ENCODE peak calls at places on chromosomes 4 and X, in four cellular contexts. E is CD4-positive, alpha-beta memory T cell; S is lower lobe of right lung; B is hepatocyte. C is an unnamed sample.
A peak's percentile ranks its signal among the peaks of the same experiment; 100 is the strongest.

GRCh38 chr4:187603093-187603395 is 392.5 kb upstream of the ZFP42 start:
- DNase-seq in E (no peak), S (no peak), B (no peak), C (no peak)

GRCh38 chrX:83845397-83845796 is 15.5 kb upstream of the CYLC1 start:
- DNase-seq in E (no peak), S (no peak), B (peak; percentile 37), C (no peak)

GRCh38 chr4:80221161-80221560 is 23.9 kb downstream of the PRDM8 start:
- DNase-seq in E (no peak), S (no peak), B (peak; percentile 15), C (no peak)

GRCh38 chr4:142563682-142564291 is 282.3 kb downstream of the INPP4B start:
- DNase-seq in E (no peak), S (no peak), B (peak; percentile 34), C (no peak)

GRCh38 chrX:40146471-40147398 is 49.0 kb upstream of the BCOR start:
- DNase-seq in E (peak; percentile 50), S (peak; percentile 65), B (peak; percentile 75), C (no peak)

GRCh38 chr4:122810669-122811068 is 16.0 kb upstream of the FGF2 start:
- DNase-seq in E (no peak), S (no peak), B (no peak), C (no peak)

GRCh38 chr4:56462157-56462556 is 5.3 kb upstream of the SRP72 start:
- DNase-seq in E (no peak), S (no peak), B (no peak), C (no peak)

GRCh38 chr4:22634541-22635181 is 58.1 kb upstream of the GBA3 start:
- DNase-seq in E (no peak), S (no peak), B (no peak), C (no peak)

GRCh38 chr4:129063640-129064039 is 29.7 kb downstream of the SCLT1 start:
- DNase-seq in E (no peak), S (no peak), B (no peak), C (no peak)

GRCh38 chrX:142977128-142977914 is 48.4 kb upstream of the SPANXN4 start:
- DNase-seq in E (no peak), S (no peak), B (no peak), C (no peak)

GRCh38 chrX:10677490-10677889 is 57.1 kb upstream of the MID1 start:
- DNase-seq in E (no peak), S (no peak), B (no peak), C (no peak)

GRCh38 chr4:186932631-186933150 is 209.0 kb upstream of the FAT1 start:
- DNase-seq in E (no peak), S (no peak), B (no peak), C (no peak)

GRCh38 chr4:186587416-186588018 is 32.1 kb upstream of the MTNR1A start:
- DNase-seq in E (no peak), S (peak; percentile 68), B (peak; percentile 81), C (no peak)

GRCh38 chr4:89303177-89303576 is 4.4 kb downstream of the GPRIN3 start:
- DNase-seq in E (peak; percentile 86), S (peak; percentile 51), B (no peak), C (no peak)

GRCh38 chr4:21697583-21697982 is 251.0 kb downstream of the KCNIP4 start:
- DNase-seq in E (no peak), S (peak; percentile 34), B (peak; percentile 63), C (peak; percentile 24)

GRCh38 chr4:48073567-48074103 is 57.1 kb downstream of the NIPAL1 start:
- DNase-seq in E (no peak), S (no peak), B (no peak), C (no peak)

GRCh38 chr4:100106982-100107381 is 83.3 kb downstream of the DDIT4L start:
- DNase-seq in E (peak; percentile 50), S (no peak), B (no peak), C (no peak)

GRCh38 chr4:4673070-4673469 is 131.2 kb upstream of the STX18 start:
- DNase-seq in E (no peak), S (no peak), B (peak; percentile 32), C (no peak)

GRCh38 chrX:11462648-11463047 is 169.4 kb downstream of the AMELX start:
- DNase-seq in E (no peak), S (no peak), B (no peak), C (no peak)

GRCh38 chr4:2042207-2042946 is 16.8 kb upstream of the NAT8L start:
- DNase-seq in E (peak; percentile 50), S (peak; percentile 50), B (peak; percentile 69), C (no peak)

GRCh38 chrX:9670136-9670905 is 95.3 kb downstream of the GPR143 start:
- DNase-seq in E (no peak), S (no peak), B (no peak), C (no peak)

GRCh38 chrX:55342533-55343501 is 78.1 kb upstream of the PAGE3 start:
- DNase-seq in E (peak; percentile 68), S (no peak), B (no peak), C (peak; percentile 14)

GRCh38 chr4:67483868-67484602 is 61.3 kb downstream of the CENPC start:
- DNase-seq in E (no peak), S (no peak), B (no peak), C (no peak)

GRCh38 chrX:129982300-129983246 is at the start of gene BCORL1:
- DNase-seq in E (peak; percentile 93), S (peak; percentile 92), B (peak; percentile 93), C (peak; percentile 54)
- H3K27ac ChIP-seq in E (no peak within 1 kb of the TSS), S (peak within 1 kb of the TSS; percentile 24), B (peak within 1 kb of the TSS; percentile 60), C (no peak within 1 kb of the TSS)

DNA sequence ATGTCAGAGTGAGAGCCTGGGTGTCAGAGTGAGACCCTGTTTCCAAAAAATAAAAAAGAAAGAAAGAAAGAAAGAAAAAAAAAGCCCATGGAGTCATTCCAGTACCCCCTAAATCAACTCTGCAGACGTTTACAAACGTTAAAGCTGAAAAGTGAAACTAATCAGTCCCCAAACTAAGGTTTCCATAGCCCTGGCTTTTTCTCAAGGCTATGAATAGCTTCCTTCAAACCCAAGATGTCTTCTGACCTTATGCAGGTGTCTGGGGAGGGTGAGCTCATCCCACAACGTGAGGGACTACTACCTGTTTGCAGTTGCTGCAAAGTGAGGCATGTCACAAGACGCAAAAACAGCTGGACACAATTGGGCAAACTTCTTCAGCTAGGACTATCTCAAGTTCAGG is 144.0 kb downstream of the SH3KBP1 start:
- DNase-seq in E (peak; percentile 51), S (no peak), B (no peak), C (no peak)
- H3K27ac ChIP-seq in E (peak overlapping the region; percentile 60), S (no peak overlapping the region), B (no peak overlapping the region), C (no peak overlapping the region)

DNA sequence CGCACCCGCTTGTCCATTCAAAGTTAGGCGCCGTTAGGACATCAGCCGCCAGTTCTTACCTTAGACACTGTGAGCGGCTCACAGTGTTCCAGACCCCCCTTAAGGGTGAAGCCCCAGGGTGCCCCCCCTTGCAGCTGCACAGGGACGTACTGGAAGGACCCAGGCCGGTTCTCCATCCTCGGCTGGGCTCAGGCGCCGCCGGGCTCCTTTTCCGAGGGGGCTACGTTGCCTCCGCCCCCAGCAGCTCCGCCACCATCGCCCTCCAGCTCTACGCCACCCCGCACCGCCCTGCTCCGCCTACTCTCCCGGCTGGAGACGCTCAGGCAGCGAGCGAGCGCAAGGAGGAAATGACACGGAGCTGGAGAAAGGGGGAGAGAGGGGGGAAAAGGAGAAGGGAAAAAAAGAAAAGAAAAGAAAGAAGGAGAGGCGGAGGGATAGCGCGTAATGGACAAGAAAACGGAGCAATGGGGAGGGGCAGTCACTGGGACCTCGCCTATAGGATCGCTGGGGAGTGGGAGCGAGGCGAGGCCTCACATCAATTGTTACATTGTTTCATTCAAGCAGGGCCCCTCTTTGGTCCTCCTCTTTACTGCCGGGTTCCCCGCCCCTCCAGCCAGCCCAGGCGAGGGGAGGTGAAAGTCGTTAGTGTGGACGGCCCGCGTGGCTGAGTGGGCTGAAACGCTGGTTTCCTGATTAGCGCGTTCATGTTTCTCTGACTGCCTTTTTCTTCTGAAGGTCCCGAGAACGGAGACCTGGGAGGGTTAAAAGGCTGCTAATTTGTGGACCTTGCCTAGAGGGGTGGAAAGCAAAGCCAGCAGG is at the start of gene SHROOM4:
- DNase-seq in E (no peak), S (peak; percentile 66), B (peak; percentile 74), C (no peak)
- H3K27ac ChIP-seq in E (no peak within 1 kb of the TSS), S (peak within 1 kb of the TSS; percentile 80), B (peak within 1 kb of the TSS; percentile 95), C (peak within 1 kb of the TSS; percentile 53)

GRCh38 chr4:78567502-78568075 is 16.0 kb downstream of the ANXA3 start:
- DNase-seq in E (no peak), S (no peak), B (no peak), C (no peak)
- H3K27ac ChIP-seq in E (no peak overlapping the region), S (peak overlapping the region; percentile 50), B (peak overlapping the region; percentile 97), C (peak overlapping the region; percentile 100)

GRCh38 chr4:157018920-157019490 is 47.4 kb upstream of the PDGFC start:
- DNase-seq in E (no peak), S (no peak), B (no peak), C (no peak)
- H3K27ac ChIP-seq in E (no peak overlapping the region), S (no peak overlapping the region), B (no peak overlapping the region), C (no peak overlapping the region)

GRCh38 chrX:134649770-134650169 is 8.5 kb downstream of the PLAC1 start:
- DNase-seq in E (no peak), S (no peak), B (no peak), C (no peak)
- H3K27ac ChIP-seq in E (no peak overlapping the region), S (no peak overlapping the region), B (no peak overlapping the region), C (no peak overlapping the region)